ENCODE peak calls at places on chromosomes 13 and 19, in four cellular contexts. One of them, this sample, is unnamed.

GRCh38 chr13:42991892-42992584 is at the start of gene EPSTI1:
- DNase-seq in Panc1: no peak
- DNase-seq in lower lobe of right lung: peak; percentile 81
- DNase-seq in body of pancreas: peak; percentile 52
- DNase-seq in this sample: peak; percentile 86

GRCh38 chr13:21046203-21046602 is 15.2 kb downstream of the LATS2 start:
- DNase-seq in body of pancreas: no peak
- DNase-seq in Panc1: no peak
- DNase-seq in lower lobe of right lung: no peak
- DNase-seq in this sample: no peak

GRCh38 chr19:19386373-19386869 is 19.1 kb upstream of the GATAD2A start:
- DNase-seq in body of pancreas: no peak
- DNase-seq in Panc1: no peak
- DNase-seq in lower lobe of right lung: no peak
- DNase-seq in this sample: no peak

GRCh38 chr19:7830823-7831222 is 805 bp downstream of the EVI5L start:
- DNase-seq in body of pancreas: no peak
- DNase-seq in Panc1: no peak
- DNase-seq in lower lobe of right lung: no peak
- DNase-seq in this sample: no peak

GRCh38 chr13:40329682-40330485 is 336.6 kb downstream of the FOXO1 start:
- DNase-seq in body of pancreas: no peak
- DNase-seq in lower lobe of right lung: no peak
- DNase-seq in Panc1: no peak
- DNase-seq in this sample: no peak

GRCh38 chr19:38173324-38174041 is 50.5 kb downstream of the DPF1 start:
- DNase-seq in Panc1: no peak
- DNase-seq in body of pancreas: peak; percentile 27
- DNase-seq in lower lobe of right lung: no peak
- DNase-seq in this sample: peak; percentile 94

GRCh38 chr19:42683917-42684513 is 56.3 kb downstream of the PSG3 start:
- DNase-seq in lower lobe of right lung: no peak
- DNase-seq in Panc1: peak; percentile 13
- DNase-seq in body of pancreas: no peak
- DNase-seq in this sample: no peak

GRCh38 chr19:13526552-13526951 is 20.3 kb upstream of the CACNA1A start:
- DNase-seq in lower lobe of right lung: no peak
- DNase-seq in Panc1: no peak
- DNase-seq in body of pancreas: no peak
- DNase-seq in this sample: no peak

GRCh38 chr13:101942038-101942437 is 459.8 kb downstream of the FGF14 start:
- DNase-seq in Panc1: peak; percentile 13
- DNase-seq in body of pancreas: no peak
- DNase-seq in lower lobe of right lung: no peak
- DNase-seq in this sample: no peak

GRCh38 chr19:4431808-4432674 is 25.6 kb downstream of the UBXN6 start:
- DNase-seq in lower lobe of right lung: peak; percentile 76
- DNase-seq in Panc1: no peak
- DNase-seq in body of pancreas: no peak
- DNase-seq in this sample: no peak

GRCh38 chr13:42066542-42066941 is 18.1 kb downstream of the DGKH start:
- DNase-seq in lower lobe of right lung: no peak
- DNase-seq in body of pancreas: no peak
- DNase-seq in Panc1: no peak
- DNase-seq in this sample: no peak

GRCh38 chr13:64457976-64458375 is 2772.2 kb downstream of the PCDH9 start:
- DNase-seq in body of pancreas: no peak
- DNase-seq in lower lobe of right lung: no peak
- DNase-seq in Panc1: no peak
- DNase-seq in this sample: no peak

GRCh38 chr19:14181906-14182305 is 24.1 kb downstream of the ADGRL1 start:
- DNase-seq in body of pancreas: no peak
- DNase-seq in Panc1: no peak
- DNase-seq in lower lobe of right lung: no peak
- DNase-seq in this sample: no peak

GRCh38 chr19:45767410-45767880 is 1.6 kb downstream of the SIX5 start:
- DNase-seq in lower lobe of right lung: peak; percentile 77
- DNase-seq in body of pancreas: peak; percentile 83
- DNase-seq in Panc1: no peak
- DNase-seq in this sample: peak; percentile 91

GRCh38 chr19:49136771-49137171 is 17.4 kb downstream of the PPFIA3 start:
- DNase-seq in body of pancreas: no peak
- DNase-seq in lower lobe of right lung: no peak
- DNase-seq in Panc1: no peak
- DNase-seq in this sample: no peak

GRCh38 chr19:45179063-45179847 is 671 bp downstream of the BLOC1S3 start:
- DNase-seq in Panc1: no peak
- DNase-seq in body of pancreas: peak; percentile 44
- DNase-seq in lower lobe of right lung: peak; percentile 68
- DNase-seq in this sample: peak; percentile 87

GRCh38 chr13:41941174-41941573 is 19.7 kb downstream of the VWA8 start:
- DNase-seq in body of pancreas: no peak
- DNase-seq in lower lobe of right lung: no peak
- DNase-seq in Panc1: no peak
- DNase-seq in this sample: no peak

GRCh38 chr13:20090349-20090748 is 70.5 kb downstream of the GJA3 start:
- DNase-seq in body of pancreas: no peak
- DNase-seq in lower lobe of right lung: no peak
- DNase-seq in Panc1: no peak
- DNase-seq in this sample: no peak

GRCh38 chr13:109331898-109332297 is 454.5 kb downstream of the IRS2 start:
- DNase-seq in Panc1: no peak
- DNase-seq in lower lobe of right lung: no peak
- DNase-seq in body of pancreas: no peak
- DNase-seq in this sample: no peak

GRCh38 chr19:44618640-44619357 is 5.4 kb downstream of the IGSF23 start:
- DNase-seq in lower lobe of right lung: no peak
- DNase-seq in Panc1: no peak
- DNase-seq in body of pancreas: no peak
- DNase-seq in this sample: no peak

GRCh38 chr13:113049981-113050380 is 55.6 kb upstream of the F7 start:
- DNase-seq in body of pancreas: no peak
- DNase-seq in lower lobe of right lung: peak; percentile 6
- DNase-seq in Panc1: no peak
- DNase-seq in this sample: peak; percentile 22

GRCh38 chr13:67277581-67277980 is 47.4 kb upstream of the PCDH9 start:
- DNase-seq in body of pancreas: no peak
- DNase-seq in Panc1: no peak
- DNase-seq in lower lobe of right lung: no peak
- DNase-seq in this sample: no peak

GRCh38 chr13:28575200-28575599 is 80.3 kb upstream of the FLT1 start:
- DNase-seq in lower lobe of right lung: no peak
- DNase-seq in body of pancreas: no peak
- DNase-seq in Panc1: no peak
- DNase-seq in this sample: no peak

GRCh38 chr13:27024781-27025492 is 146.7 kb downstream of the USP12 start:
- DNase-seq in body of pancreas: no peak
- DNase-seq in lower lobe of right lung: no peak
- DNase-seq in Panc1: no peak
- DNase-seq in this sample: no peak

GRCh38 chr13:99414048-99414995 is 87.0 kb upstream of the TM9SF2 start:
- DNase-seq in Panc1: no peak
- DNase-seq in lower lobe of right lung: no peak
- DNase-seq in body of pancreas: no peak
- DNase-seq in this sample: peak; percentile 19

GRCh38 chr13:99417151-99417820 is 84.0 kb upstream of the TM9SF2 start:
- DNase-seq in body of pancreas: no peak
- DNase-seq in lower lobe of right lung: no peak
- DNase-seq in Panc1: no peak
- DNase-seq in this sample: no peak

GRCh38 chr13:99416411-99417121 is 84.7 kb upstream of the TM9SF2 start:
- DNase-seq in lower lobe of right lung: no peak
- DNase-seq in body of pancreas: no peak
- DNase-seq in Panc1: no peak
- DNase-seq in this sample: peak; percentile 59

GRCh38 chr13:99415014-99415650 is 86.1 kb upstream of the TM9SF2 start:
- DNase-seq in body of pancreas: no peak
- DNase-seq in lower lobe of right lung: no peak
- DNase-seq in Panc1: no peak
- DNase-seq in this sample: peak; percentile 73

GRCh38 chr13:99415851-99416331 is 85.4 kb upstream of the TM9SF2 start:
- DNase-seq in Panc1: no peak
- DNase-seq in body of pancreas: no peak
- DNase-seq in lower lobe of right lung: no peak
- DNase-seq in this sample: peak; percentile 68
- H3K4me1 ChIP-seq in Panc1: no peaks in the 10 kb centered on the region
- H3K4me1 ChIP-seq in body of pancreas: peaks cover 8% of the 10 kb centered on the region
- H3K4me1 ChIP-seq in lower lobe of right lung: no peaks in the 10 kb centered on the region
- H3K4me1 ChIP-seq in this sample: no peaks in the 10 kb centered on the region

GRCh38 chr19:11286312-11286974 is 9.5 kb upstream of the TSPAN16 start:
- DNase-seq in Panc1: no peak
- DNase-seq in body of pancreas: no peak
- DNase-seq in lower lobe of right lung: no peak
- DNase-seq in this sample: no peak
- H3K27ac ChIP-seq in Panc1: no peak overlapping the region
- H3K27ac ChIP-seq in body of pancreas: no peak overlapping the region
- H3K27ac ChIP-seq in lower lobe of right lung: peak overlapping the region; percentile 44
- H3K27ac ChIP-seq in this sample: no peak overlapping the region

GRCh38 chr13:105762096-105762495 is 773.4 kb downstream of the EFNB2 start:
- DNase-seq in Panc1: no peak
- DNase-seq in lower lobe of right lung: no peak
- DNase-seq in body of pancreas: no peak
- DNase-seq in this sample: no peak
- H3K36me3 ChIP-seq in Panc1: no peaks in the 10 kb centered on the region
- H3K36me3 ChIP-seq in lower lobe of right lung: no peaks in the 10 kb centered on the region
- H3K36me3 ChIP-seq in body of pancreas: no peaks in the 10 kb centered on the region
- H3K36me3 ChIP-seq in this sample: no peaks in the 10 kb centered on the region

DNA sequence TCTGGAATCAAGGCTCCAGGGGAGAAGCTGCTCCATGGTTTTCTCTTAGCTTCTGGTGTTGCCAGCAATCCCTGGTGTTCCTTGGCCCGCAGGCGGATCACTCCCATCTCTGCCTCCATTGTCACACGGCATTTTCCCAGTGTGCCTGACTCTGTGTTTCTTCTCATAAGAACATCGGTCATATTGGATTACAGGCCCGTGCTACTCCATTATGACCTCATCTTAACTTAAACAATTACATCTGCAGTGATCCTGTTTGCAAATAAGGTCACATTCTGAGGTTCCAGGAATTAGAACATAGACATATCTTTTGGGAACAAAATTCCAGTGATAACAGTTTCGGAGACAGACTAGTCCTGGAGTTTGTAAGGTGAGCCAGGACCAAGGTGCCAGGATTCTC is 23.5 kb upstream of the ALOX5AP start:
- DNase-seq in lower lobe of right lung: no peak
- DNase-seq in body of pancreas: no peak
- DNase-seq in Panc1: no peak
- DNase-seq in this sample: no peak
- H3K4me1 ChIP-seq in lower lobe of right lung: peaks cover 10% of the 10 kb centered on the region
- H3K4me1 ChIP-seq in body of pancreas: no peaks in the 10 kb centered on the region
- H3K4me1 ChIP-seq in Panc1: peaks cover 3% of the 10 kb centered on the region
- H3K4me1 ChIP-seq in this sample: no peaks in the 10 kb centered on the region

GRCh38 chr19:530133-531008 is 1.2 kb upstream of the CDC34 start:
- DNase-seq in lower lobe of right lung: no peak
- DNase-seq in Panc1: no peak
- DNase-seq in body of pancreas: no peak
- DNase-seq in this sample: no peak
- H3K27ac ChIP-seq in lower lobe of right lung: peak overlapping the region; percentile 91
- H3K27ac ChIP-seq in Panc1: peak overlapping the region; percentile 71
- H3K27ac ChIP-seq in body of pancreas: peak overlapping the region; percentile 80
- H3K27ac ChIP-seq in this sample: no peak overlapping the region

GRCh38 chr19:16582486-16583261 is 10.5 kb upstream of the SLC35E1 start:
- DNase-seq in body of pancreas: no peak
- DNase-seq in Panc1: no peak
- DNase-seq in lower lobe of right lung: no peak
- DNase-seq in this sample: no peak
- H3K36me3 ChIP-seq in body of pancreas: no peaks in the 10 kb centered on the region
- H3K36me3 ChIP-seq in Panc1: no peaks in the 10 kb centered on the region
- H3K36me3 ChIP-seq in lower lobe of right lung: peaks cover 25% of the 10 kb centered on the region
- H3K36me3 ChIP-seq in this sample: no peaks in the 10 kb centered on the region

GRCh38 chr13:44989941-44990340 is 603 bp downstream of the GPALPP1 start:
- DNase-seq in Panc1: no peak
- DNase-seq in lower lobe of right lung: no peak
- DNase-seq in body of pancreas: no peak
- DNase-seq in this sample: no peak
- H3K4me1 ChIP-seq in Panc1: peaks cover 5% of the 10 kb centered on the region
- H3K4me1 ChIP-seq in lower lobe of right lung: peaks cover 31% of the 10 kb centered on the region
- H3K4me1 ChIP-seq in body of pancreas: peaks cover 21% of the 10 kb centered on the region
- H3K4me1 ChIP-seq in this sample: peaks cover 10% of the 10 kb centered on the region

GRCh38 chr13:69580255-69580654 is 527.4 kb upstream of the ATXN8OS start:
- DNase-seq in Panc1: no peak
- DNase-seq in body of pancreas: no peak
- DNase-seq in lower lobe of right lung: no peak
- DNase-seq in this sample: no peak

DNA sequence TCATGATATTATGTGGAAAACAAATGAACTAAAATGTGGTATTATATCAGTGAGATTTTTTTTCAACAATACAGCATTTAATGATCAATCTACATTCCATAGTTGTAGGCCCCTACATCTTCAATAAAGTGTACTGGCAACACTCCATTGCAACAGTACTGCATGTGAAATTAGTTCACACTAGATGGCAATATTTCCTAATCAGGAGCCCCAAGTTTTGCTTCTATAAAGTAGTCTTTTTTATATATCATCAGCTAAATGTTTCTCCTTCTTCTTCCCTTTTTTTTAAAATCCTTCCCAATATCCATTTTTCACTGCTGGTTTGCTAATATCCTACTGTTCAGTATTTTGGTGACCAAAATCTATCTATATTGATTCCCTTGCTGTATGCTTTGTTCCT is 528.3 kb upstream of the ATXN8OS start:
- DNase-seq in lower lobe of right lung: no peak
- DNase-seq in Panc1: no peak
- DNase-seq in body of pancreas: no peak
- DNase-seq in this sample: no peak
- H3K27ac ChIP-seq in lower lobe of right lung: no peak overlapping the region
- H3K27ac ChIP-seq in Panc1: no peak overlapping the region
- H3K27ac ChIP-seq in body of pancreas: no peak overlapping the region
- H3K27ac ChIP-seq in this sample: no peak overlapping the region

DNA sequence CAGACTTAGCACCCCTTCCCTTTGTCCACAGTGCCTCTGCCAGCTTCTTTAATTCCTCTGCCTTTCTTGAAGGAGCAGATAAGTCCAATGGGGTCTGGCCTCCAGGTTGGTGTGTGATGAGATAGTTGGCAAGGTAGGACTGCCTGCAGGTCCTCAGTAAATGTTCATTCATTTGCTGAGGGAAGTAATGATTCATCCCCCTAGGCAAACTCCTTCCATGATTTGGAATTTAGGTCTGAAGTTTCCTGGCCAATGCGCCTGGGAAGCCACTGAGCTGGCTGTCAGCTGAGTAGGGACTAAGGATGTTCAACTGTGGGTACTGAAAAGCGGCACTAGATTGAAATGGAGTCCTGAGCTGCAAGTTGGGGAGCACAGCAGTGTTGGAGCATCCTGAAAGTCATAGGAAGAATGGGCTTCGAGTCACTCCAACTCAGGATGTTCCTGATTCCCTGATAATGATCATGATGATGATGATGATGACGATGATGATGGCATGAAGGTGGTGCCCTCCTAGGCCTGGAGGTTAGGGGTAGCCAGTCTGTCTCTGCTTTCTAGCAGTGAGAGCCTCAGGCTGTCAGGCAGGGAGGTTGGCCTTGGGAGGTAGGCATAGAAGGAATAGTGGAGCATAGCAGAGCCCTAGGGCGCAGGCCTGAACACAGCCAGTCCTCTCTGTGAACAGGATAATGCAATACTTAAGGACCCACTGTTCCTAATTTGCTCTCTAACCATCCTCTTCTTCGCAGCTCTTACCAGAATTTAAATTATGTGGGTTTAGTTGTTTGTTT is 44.7 kb downstream of the COL4A2 start:
- DNase-seq in body of pancreas: no peak
- DNase-seq in lower lobe of right lung: no peak
- DNase-seq in Panc1: no peak
- DNase-seq in this sample: no peak
- H3K36me3 ChIP-seq in body of pancreas: no peaks in the 10 kb centered on the region
- H3K36me3 ChIP-seq in lower lobe of right lung: no peaks in the 10 kb centered on the region
- H3K36me3 ChIP-seq in Panc1: no peaks in the 10 kb centered on the region
- H3K36me3 ChIP-seq in this sample: no peaks in the 10 kb centered on the region